ENCODE peak calls at places on chromosomes 7 and 10, in seven cellular contexts. U, D, O, X, Q, Z and R are unnamed samples.

GRCh38 chr7:93147358-93147757 is 827 bp downstream of the SAMD9L start:
- DNase-seq in U (peak; percentile 68), D (peak; percentile 60), O (peak; percentile 42), X (peak; percentile 20), Q (no peak), Z (no peak), R (peak; percentile 41)

GRCh38 chr7:93945083-93945482 is 23.5 kb downstream of the GNG11 start:
- DNase-seq in U (no peak), D (no peak), O (no peak), X (no peak), Q (no peak), Z (no peak), R (no peak)

GRCh38 chr7:5689118-5689517 is 92.3 kb downstream of the RNF216 start:
- DNase-seq in U (no peak), D (no peak), O (no peak), X (no peak), Q (no peak), Z (no peak), R (no peak)

GRCh38 chr10:85598646-85599045 is 767.9 kb downstream of the GRID1 start:
- DNase-seq in U (no peak), D (no peak), O (no peak), X (no peak), Q (no peak), Z (no peak), R (no peak)

GRCh38 chr10:21184216-21184615 is 287.1 kb upstream of the NEBL start:
- DNase-seq in U (peak; percentile 47), D (no peak), O (no peak), X (no peak), Q (no peak), Z (no peak), R (peak; percentile 75)

GRCh38 chr10:69677914-69678654 is 48.0 kb downstream of the FAM241B start:
- DNase-seq in U (no peak), D (no peak), O (no peak), X (no peak), Q (no peak), Z (no peak), R (no peak)

GRCh38 chr10:97406064-97406463 is 4.9 kb upstream of the RRP12 start:
- DNase-seq in U (no peak), D (no peak), O (peak; percentile 47), X (no peak), Q (no peak), Z (no peak), R (no peak)

GRCh38 chr10:34407227-34407626 is 407.9 kb downstream of the PARD3 start:
- DNase-seq in U (no peak), D (peak; percentile 54), O (no peak), X (no peak), Q (no peak), Z (no peak), R (no peak)

GRCh38 chr10:17662193-17663138 is 18.5 kb downstream of the STAM start:
- DNase-seq in U (no peak), D (no peak), O (no peak), X (no peak), Q (no peak), Z (no peak), R (no peak)

GRCh38 chr10:44306147-44306710 is 78.7 kb downstream of the CXCL12 start:
- DNase-seq in U (peak; percentile 61), D (peak; percentile 84), O (no peak), X (no peak), Q (peak; percentile 13), Z (no peak), R (peak; percentile 48)

GRCh38 chr7:98280791-98281756 is at the start of gene BRI3:
- DNase-seq in U (peak; percentile 79), D (peak; percentile 59), O (peak; percentile 94), X (peak; percentile 95), Q (no peak), Z (peak; percentile 97), R (peak; percentile 85)

GRCh38 chr10:104150206-104150605 is 28.2 kb downstream of the SFR1 start:
- DNase-seq in U (no peak), D (no peak), O (no peak), X (no peak), Q (no peak), Z (no peak), R (no peak)

GRCh38 chr10:101580486-101581399 is 7.3 kb downstream of the POLL start:
- DNase-seq in U (no peak), D (no peak), O (no peak), X (no peak), Q (no peak), Z (no peak), R (no peak)